ENCODE peak calls at places on chromosomes 7 and 10, in ten cellular contexts. A is upper lobe of left lung, H is OCI-LY7, D is hepatocyte, C is left ventricle myocardium inferior, N is fibroblast of lung, G is A549, W is Peyer's patch, O is transverse colon, K is mesenchymal stem cell. P is an unnamed sample.

GRCh38 chr10:113007343-113007771 is 57.3 kb downstream of the TCF7L2 start:
- DNase-seq in A (no peak), H (peak; percentile 34), D (no peak), C (no peak), N (no peak), G (no peak), W (no peak), O (no peak), K (no peak), P (no peak)

GRCh38 chr7:80335473-80336232 is 176.2 kb downstream of the GNAT3 start:
- DNase-seq in A (no peak), H (no peak), D (peak; percentile 76), C (no peak), N (no peak), G (no peak), W (peak; percentile 66), O (peak; percentile 61), K (peak; percentile 97), P (no peak)

GRCh38 chr10:11165591-11166543 is 148.2 kb downstream of the CELF2 start:
- DNase-seq in A (peak; percentile 64), H (peak; percentile 77), D (peak; percentile 61), C (peak; percentile 70), N (peak; percentile 16), G (no peak), W (peak; percentile 91), O (peak; percentile 63), K (peak; percentile 15), P (peak; percentile 65)

GRCh38 chr7:74027683-74028320 is at the start of gene ELN:
- DNase-seq in A (peak; percentile 61), H (no peak), D (peak; percentile 73), C (peak; percentile 89), N (peak; percentile 60), G (no peak), W (peak; percentile 65), O (peak; percentile 63), K (peak; percentile 35), P (no peak)

GRCh38 chr7:33243319-33243881 is 114.0 kb downstream of the BBS9 start:
- DNase-seq in A (no peak), H (peak; percentile 24), D (peak; percentile 55), C (no peak), N (peak; percentile 51), G (peak; percentile 57), W (no peak), O (no peak), K (peak; percentile 61), P (peak; percentile 62)

GRCh38 chr10:64396105-64396504 is 874.9 kb downstream of the REEP3 start:
- DNase-seq in A (no peak), H (no peak), D (no peak), C (no peak), N (peak; percentile 77), G (no peak), W (no peak), O (no peak), K (peak; percentile 60), P (no peak)

GRCh38 chr7:27145884-27146401 is 1.6 kb downstream of the HOXA6 start:
- DNase-seq in A (no peak), H (no peak), D (no peak), C (no peak), N (no peak), G (no peak), W (no peak), O (peak; percentile 29), K (no peak), P (no peak)

GRCh38 chr10:5419466-5420094 is 7.2 kb downstream of the NET1 start:
- DNase-seq in A (no peak), H (no peak), D (no peak), C (no peak), N (peak; percentile 71), G (no peak), W (no peak), O (no peak), K (no peak), P (no peak)

GRCh38 chr10:50325449-50326188 is 74.3 kb upstream of the ASAH2 start:
- DNase-seq in A (peak; percentile 52), H (no peak), D (no peak), C (peak; percentile 43), N (peak; percentile 99), G (peak; percentile 56), W (peak; percentile 53), O (peak; percentile 22), K (peak; percentile 92), P (no peak)

GRCh38 chr7:47370461-47371042 is 211.4 kb downstream of the TNS3 start:
- DNase-seq in A (no peak), H (no peak), D (no peak), C (no peak), N (peak; percentile 91), G (no peak), W (no peak), O (no peak), K (no peak), P (no peak)

GRCh38 chr10:132149261-132149660 is 37.5 kb upstream of the DPYSL4 start:
- DNase-seq in A (no peak), H (no peak), D (no peak), C (peak; percentile 2), N (no peak), G (no peak), W (no peak), O (no peak), K (no peak), P (no peak)

GRCh38 chr10:99873846-99874245 is 91.4 kb downstream of the ABCC2 start:
- DNase-seq in A (no peak), H (no peak), D (no peak), C (no peak), N (no peak), G (no peak), W (no peak), O (no peak), K (no peak), P (no peak)

GRCh38 chr7:27148776-27149641 is 1.4 kb upstream of the HOXA6 start:
- DNase-seq in A (no peak), H (no peak), D (no peak), C (no peak), N (no peak), G (no peak), W (peak; percentile 51), O (peak; percentile 57), K (peak; percentile 17), P (no peak)

DNA sequence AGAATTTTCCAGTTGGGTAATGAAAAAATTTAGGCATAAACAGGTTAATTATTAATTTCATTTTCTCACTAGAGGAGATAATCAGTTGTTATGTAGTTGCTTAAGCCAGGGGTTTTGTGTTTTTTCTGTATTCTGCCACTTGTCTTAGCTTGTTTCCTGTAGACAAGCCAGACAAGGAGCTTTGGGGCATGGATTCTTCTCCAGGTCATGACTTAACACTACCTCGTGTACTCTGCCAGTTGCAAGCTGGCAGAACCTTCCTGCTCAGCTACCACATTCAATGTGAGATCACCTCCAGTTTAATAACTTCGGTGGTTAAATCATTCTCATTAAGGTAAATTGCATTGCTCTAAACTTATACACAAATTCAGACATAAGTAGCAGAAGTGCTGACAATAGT is 1.8 kb downstream of the CCM2 start:
- DNase-seq in A (no peak), H (peak; percentile 49), D (no peak), C (no peak), N (no peak), G (no peak), W (no peak), O (no peak), K (no peak), P (peak; percentile 40)
- H3K4me3 ChIP-seq in A (no peak overlapping the region), H (peak overlapping the region; percentile 86), D (no peak overlapping the region), C (no peak overlapping the region), N (peak overlapping the region; percentile 65), G (no peak overlapping the region), W (no peak overlapping the region), O (no peak overlapping the region), K (peak overlapping the region; percentile 89), P (peak overlapping the region; percentile 99)

DNA sequence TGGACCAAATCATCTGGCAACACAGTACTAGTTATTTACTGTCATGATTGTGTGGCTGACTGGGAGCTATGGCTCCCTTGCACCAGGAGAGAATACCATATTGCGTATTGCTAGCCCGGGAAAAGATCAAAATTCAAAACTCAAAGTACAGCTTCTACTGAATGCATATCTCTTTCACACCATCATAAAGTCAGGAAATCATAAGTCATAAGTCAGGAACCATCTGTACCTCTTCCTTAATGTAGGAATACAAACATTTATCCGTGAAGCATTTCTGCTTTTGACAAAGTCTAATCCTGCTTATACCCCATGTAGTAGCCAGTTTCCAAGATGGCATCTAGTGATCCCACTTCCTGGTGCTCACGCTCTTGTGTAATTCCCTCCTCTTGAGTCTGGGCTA is 2.2 kb upstream of the CREB3L2 start:
- DNase-seq in A (no peak), H (no peak), D (no peak), C (no peak), N (no peak), G (no peak), W (no peak), O (no peak), K (no peak), P (no peak)
- H3K4me1 ChIP-seq in A (peaks cover 15% of the 10 kb centered on the region), H (peaks cover 19% of the 10 kb centered on the region), D (peaks cover 6% of the 10 kb centered on the region), C (peaks cover 33% of the 10 kb centered on the region), N (peaks cover 3% of the 10 kb centered on the region), G (peaks cover 17% of the 10 kb centered on the region), W (no peaks in the 10 kb centered on the region), O (peaks cover 26% of the 10 kb centered on the region), K (peaks cover 2% of the 10 kb centered on the region), P (no peaks in the 10 kb centered on the region)

DNA sequence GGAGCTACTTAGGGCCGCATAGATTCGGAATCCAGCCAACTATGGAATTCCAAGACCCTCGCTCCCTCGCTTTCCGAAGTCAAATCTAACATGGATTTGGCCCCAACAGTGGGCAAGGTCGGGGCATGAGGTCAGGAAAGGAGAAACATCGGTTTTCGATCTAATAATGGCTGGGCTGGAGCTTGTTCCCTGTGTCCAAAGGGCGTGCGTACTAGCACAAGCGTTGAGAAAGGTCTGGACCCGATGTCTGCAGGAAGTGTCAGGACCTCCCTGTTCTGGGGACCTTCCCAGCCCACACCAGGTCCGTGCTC is 5.0 kb downstream of the FEZF1 start:
- DNase-seq in A (no peak), H (no peak), D (no peak), C (no peak), N (no peak), G (no peak), W (no peak), O (no peak), K (no peak), P (no peak)
- H3K4me3 ChIP-seq in A (no peak overlapping the region), H (no peak overlapping the region), D (no peak overlapping the region), C (peak overlapping the region; percentile 42), N (no peak overlapping the region), G (no peak overlapping the region), W (peak overlapping the region; percentile 22), O (no peak overlapping the region), K (no peak overlapping the region), P (no peak overlapping the region)

DNA sequence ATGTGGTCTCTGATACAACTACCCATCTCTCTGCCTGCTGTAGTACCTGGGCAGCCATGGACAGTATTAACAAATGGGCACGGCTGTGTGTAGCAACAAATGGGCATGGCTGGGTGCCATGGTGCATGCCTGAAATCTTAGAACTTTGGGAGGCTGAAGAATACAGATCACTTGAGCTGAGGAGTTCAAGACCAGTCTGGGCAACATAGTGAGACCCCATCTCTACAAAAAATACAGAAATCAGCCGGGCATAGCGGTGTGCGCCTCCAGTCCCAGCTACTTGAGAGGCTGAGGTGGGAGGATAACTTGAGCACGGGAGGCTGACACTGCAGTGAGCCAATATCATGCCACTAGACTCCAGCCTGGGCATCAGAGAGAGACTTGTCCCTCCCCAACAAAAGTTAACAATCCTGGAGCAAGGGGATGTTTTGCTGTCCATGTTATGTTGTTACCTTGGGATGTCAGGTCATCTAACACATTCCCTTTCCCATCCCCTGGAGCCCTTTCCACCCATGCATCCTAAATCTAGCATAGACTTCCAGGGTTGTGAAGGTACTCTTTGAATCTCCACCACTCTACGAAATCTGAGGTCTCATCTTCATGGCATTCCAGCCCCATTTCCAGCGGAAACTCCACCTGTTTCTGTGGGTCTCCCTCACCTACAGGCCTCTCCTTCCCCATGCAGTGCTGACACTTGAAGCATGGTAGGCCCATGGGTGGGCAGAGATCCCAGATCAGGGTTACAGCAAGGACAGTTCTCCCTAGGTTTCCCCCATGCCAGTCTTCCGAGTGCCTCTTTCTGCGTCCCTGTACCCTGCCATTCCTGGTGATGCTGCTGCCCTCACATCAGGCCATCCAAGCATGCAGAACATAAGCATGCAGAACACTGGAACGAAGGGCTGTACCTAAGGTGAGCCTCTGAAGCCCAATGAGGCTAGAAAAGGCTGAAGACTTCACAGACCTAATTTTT is 13.1 kb downstream of the FXYD4 start:
- DNase-seq in A (no peak), H (no peak), D (no peak), C (peak; percentile 11), N (no peak), G (peak; percentile 21), W (no peak), O (no peak), K (no peak), P (peak; percentile 66)
- H3K4me1 ChIP-seq in A (no peaks in the 10 kb centered on the region), H (no peaks in the 10 kb centered on the region), D (no peaks in the 10 kb centered on the region), C (peaks cover 12% of the 10 kb centered on the region), N (no peaks in the 10 kb centered on the region), G (peaks cover 28% of the 10 kb centered on the region), W (no peaks in the 10 kb centered on the region), O (peaks cover 8% of the 10 kb centered on the region), K (peaks cover 7% of the 10 kb centered on the region), P (no peaks in the 10 kb centered on the region)

P was measured in Karpas-422.